ENCODE peak calls at places on chromosome 19, in six cellular contexts. H is H9, Q is IMR-90, B is H1, O is mesenchymal stem cell, J is trophoblast cell. Y is an unnamed sample.

GRCh38 chr19:13381827-13382632 is 124.2 kb downstream of the CACNA1A start:
- DNase-seq in H (no peak), Q (peak), B (no peak), O (no peak), J (no peak), Y (no peak)

GRCh38 chr19:33809960-33810359 is 13.3 kb downstream of the KCTD15 start:
- DNase-seq in H (no peak), Q (peak), B (no peak), O (peak), J (no peak), Y (no peak)

GRCh38 chr19:43482193-43482592 is 16.8 kb upstream of the LYPD3 start:
- DNase-seq in H (no peak), Q (no peak), B (no peak), O (no peak), J (peak), Y (no peak)

GRCh38 chr19:5166262-5166661 is 174.3 kb downstream of the PTPRS start:
- DNase-seq in H (no peak), Q (peak), B (no peak), O (peak), J (no peak), Y (no peak)

GRCh38 chr19:49409441-49410029 is 13.7 kb downstream of the PTH2 start:
- DNase-seq in H (no peak), Q (no peak), B (no peak), O (no peak), J (no peak), Y (no peak)

GRCh38 chr19:7294571-7295212 is 478 bp upstream of the INSR start:
- DNase-seq in H (peak), Q (peak), B (peak), O (peak), J (peak), Y (peak)

GRCh38 chr19:35123573-35123972 is 8.0 kb downstream of the FXYD3 start:
- DNase-seq in H (no peak), Q (no peak), B (no peak), O (no peak), J (no peak), Y (no peak)

GRCh38 chr19:8451377-8451776 is 6.6 kb downstream of the HNRNPM start:
- DNase-seq in H (no peak), Q (no peak), B (no peak), O (no peak), J (no peak), Y (no peak)

GRCh38 chr19:19386373-19386869 is 19.1 kb upstream of the GATAD2A start:
- DNase-seq in H (no peak), Q (no peak), B (peak), O (no peak), J (no peak), Y (no peak)

GRCh38 chr19:32686847-32687450 is 4.7 kb upstream of the NUDT19 start:
- DNase-seq in H (no peak), Q (no peak), B (no peak), O (no peak), J (no peak), Y (no peak)

GRCh38 chr19:23554548-23554947 is 132.5 kb downstream of the ZNF675 start:
- DNase-seq in H (no peak), Q (no peak), B (no peak), O (no peak), J (peak), Y (no peak)

GRCh38 chr19:51372649-51373504 is at the start of gene NKG7:
- DNase-seq in H (no peak), Q (no peak), B (no peak), O (no peak), J (no peak), Y (no peak)

GRCh38 chr19:21328885-21329605 is at the start of gene ZNF708:
- DNase-seq in H (peak), Q (peak), B (peak), O (peak), J (peak), Y (peak)
- H3K4ac ChIP-seq in H (peak), Q (peak), B (no peak), O (peak), J (peak), Y (no peak)

GRCh38 chr19:3025516-3025890 is 3.6 kb downstream of the TLE2 start:
- DNase-seq in H (no peak), Q (no peak), B (no peak), O (no peak), J (no peak), Y (no peak)
- H3K14ac ChIP-seq in H (peak), Q (no peak), B (no peak), O (no peak), J (no peak), Y (no peak)

DNA sequence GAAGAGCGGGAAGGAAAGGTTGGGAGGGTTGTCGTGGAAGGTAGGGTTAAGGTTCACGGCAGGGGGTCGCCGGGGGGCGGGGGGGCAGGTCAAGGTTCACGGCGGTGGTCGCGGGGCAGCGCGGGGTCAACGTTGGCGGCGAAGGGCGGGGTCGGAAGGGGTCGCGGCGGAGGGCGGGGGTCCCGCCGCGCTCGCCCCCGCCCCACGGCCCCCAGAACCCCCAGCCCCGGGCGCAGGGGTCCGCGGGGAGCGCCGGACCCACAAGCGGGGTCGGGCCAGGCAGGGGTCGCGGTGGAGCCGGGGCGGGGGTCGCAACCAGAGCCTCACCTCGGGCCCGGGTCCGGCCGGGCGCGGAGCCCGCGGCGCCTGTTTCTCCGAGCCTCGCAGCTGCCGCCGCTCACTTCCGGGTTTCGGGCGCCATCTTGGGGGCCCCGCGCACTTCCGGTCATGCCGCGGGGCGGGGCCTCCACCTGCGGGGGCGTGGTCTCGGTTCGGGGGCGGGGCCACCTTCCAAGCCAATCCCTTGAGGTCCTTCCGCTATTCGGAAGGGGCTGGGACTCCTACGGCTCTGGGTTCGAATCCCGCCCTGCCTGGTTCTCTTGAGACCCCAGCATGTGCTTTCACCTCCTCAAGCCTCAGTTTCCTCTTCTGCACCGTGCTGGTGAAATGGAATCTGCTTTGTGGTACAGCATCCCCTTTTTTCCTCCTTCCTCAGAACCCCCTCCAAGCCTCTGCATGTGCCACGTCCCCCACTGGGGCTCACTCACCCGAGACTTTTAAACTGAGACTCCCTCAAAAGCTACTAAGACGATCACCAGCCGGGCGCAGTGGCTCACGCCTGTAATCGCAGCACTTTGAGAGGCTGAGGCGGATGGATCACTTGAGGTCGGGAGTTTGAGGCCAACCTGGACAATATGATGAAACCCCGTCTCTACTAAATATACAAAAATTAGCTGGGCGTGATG is at the start of gene SBNO2:
- DNase-seq in H (peak), Q (peak), B (peak), O (peak), J (peak), Y (peak)
- H3K4ac ChIP-seq in H (no peak), Q (peak), B (peak), O (peak), J (peak), Y (peak)

GRCh38 chr19:15423130-15423529 is 4.3 kb upstream of the AKAP8L start:
- DNase-seq in H (no peak), Q (no peak), B (no peak), O (no peak), J (no peak), Y (no peak)

GRCh38 chr19:15421136-15421535 is 2.3 kb upstream of the AKAP8L start:
- DNase-seq in H (no peak), Q (peak), B (no peak), O (no peak), J (no peak), Y (no peak)

GRCh38 chr19:15424121-15424520 is 5.3 kb upstream of the AKAP8L start:
- DNase-seq in H (no peak), Q (no peak), B (no peak), O (no peak), J (no peak), Y (no peak)

GRCh38 chr19:15421726-15422260 is 3.0 kb upstream of the AKAP8L start:
- DNase-seq in H (no peak), Q (no peak), B (no peak), O (no peak), J (no peak), Y (no peak)

DNA sequence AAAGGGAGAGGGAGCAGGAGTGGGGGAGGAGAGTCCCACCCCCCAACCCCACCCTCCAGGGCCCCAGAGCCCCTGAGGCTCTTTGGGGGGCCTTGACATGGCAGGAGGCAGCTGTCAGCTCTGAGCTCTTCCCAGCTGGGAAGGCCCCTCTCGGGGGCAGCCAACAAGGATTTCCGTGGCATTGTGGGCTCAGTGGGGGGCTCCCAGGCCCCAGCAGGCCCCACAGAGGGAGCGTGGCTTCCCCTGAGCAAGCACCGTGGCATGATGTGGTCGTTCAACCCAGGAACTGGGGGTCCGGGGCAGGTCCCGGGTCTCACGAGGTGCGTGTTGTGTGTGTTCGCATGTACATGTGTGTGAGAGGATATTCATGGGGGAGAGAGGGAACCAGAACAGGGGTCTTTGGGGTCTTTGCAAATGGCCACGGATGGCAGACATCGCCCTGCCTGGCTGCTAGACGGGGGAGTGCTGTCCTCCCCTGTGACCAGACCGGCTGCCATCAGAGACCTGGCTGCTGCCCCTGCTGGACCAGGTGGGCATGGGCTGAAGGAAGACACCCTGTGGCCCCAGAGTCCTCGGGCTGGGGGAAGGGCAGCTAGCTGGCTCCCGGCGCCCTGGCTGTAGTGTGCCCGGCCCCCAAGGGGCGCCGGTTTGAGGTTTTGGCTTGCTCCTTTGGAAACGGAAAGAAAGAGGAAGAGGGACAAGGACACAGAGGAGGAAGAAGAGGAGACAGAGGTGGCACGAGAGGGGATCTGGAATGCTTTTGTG is 3.7 kb upstream of the AKAP8L start:
- DNase-seq in H (no peak), Q (no peak), B (no peak), O (no peak), J (no peak), Y (no peak)
- H3K14ac ChIP-seq in H (no peak), Q (no peak), B (no peak), O (no peak), J (no peak), Y (no peak)

GRCh38 chr19:36573020-36573947 is at the start of gene ZNF529:
- DNase-seq in H (peak), Q (peak), B (peak), O (peak), J (peak), Y (peak)
- H3K4ac ChIP-seq in H (no peak), Q (peak), B (peak), O (peak), J (peak), Y (no peak)

GRCh38 chr19:10549733-10550132 is 6.0 kb downstream of the ATG4D start:
- DNase-seq in H (no peak), Q (no peak), B (no peak), O (no peak), J (no peak), Y (no peak)
- H3K14ac ChIP-seq in H (no peak), Q (no peak), B (no peak), O (no peak), J (no peak), Y (no peak)

GRCh38 chr19:40739871-40740703 is 10.2 kb downstream of the ACTMAP start:
- DNase-seq in H (no peak), Q (no peak), B (no peak), O (no peak), J (no peak), Y (no peak)

GRCh38 chr19:40742477-40742876 is 7.8 kb downstream of the ACTMAP start:
- DNase-seq in H (no peak), Q (no peak), B (no peak), O (no peak), J (no peak), Y (no peak)

GRCh38 chr19:40739030-40739839 is 11.0 kb downstream of the ACTMAP start:
- DNase-seq in H (no peak), Q (no peak), B (no peak), O (no peak), J (no peak), Y (no peak)

GRCh38 chr19:40741527-40742390 is 8.5 kb downstream of the ACTMAP start:
- DNase-seq in H (no peak), Q (no peak), B (no peak), O (no peak), J (no peak), Y (no peak)

GRCh38 chr19:40740747-40741146 is 9.5 kb downstream of the ACTMAP start:
- DNase-seq in H (no peak), Q (no peak), B (no peak), O (no peak), J (no peak), Y (no peak)
- H3K4ac ChIP-seq in H (no peak), Q (no peak), B (no peak), O (no peak), J (no peak), Y (no peak)

GRCh38 chr19:54421521-54421920 is 6.3 kb downstream of the TTYH1 start:
- DNase-seq in H (no peak), Q (no peak), B (no peak), O (no peak), J (no peak), Y (no peak)

GRCh38 chr19:54418930-54419800 is 3.9 kb downstream of the TTYH1 start:
- DNase-seq in H (no peak), Q (no peak), B (peak), O (no peak), J (no peak), Y (no peak)

GRCh38 chr19:54421169-54421516 is 5.9 kb downstream of the TTYH1 start:
- DNase-seq in H (no peak), Q (no peak), B (no peak), O (no peak), J (no peak), Y (no peak)

GRCh38 chr19:54420383-54421168 is 5.3 kb downstream of the TTYH1 start:
- DNase-seq in H (peak), Q (no peak), B (peak), O (no peak), J (no peak), Y (peak)

DNA sequence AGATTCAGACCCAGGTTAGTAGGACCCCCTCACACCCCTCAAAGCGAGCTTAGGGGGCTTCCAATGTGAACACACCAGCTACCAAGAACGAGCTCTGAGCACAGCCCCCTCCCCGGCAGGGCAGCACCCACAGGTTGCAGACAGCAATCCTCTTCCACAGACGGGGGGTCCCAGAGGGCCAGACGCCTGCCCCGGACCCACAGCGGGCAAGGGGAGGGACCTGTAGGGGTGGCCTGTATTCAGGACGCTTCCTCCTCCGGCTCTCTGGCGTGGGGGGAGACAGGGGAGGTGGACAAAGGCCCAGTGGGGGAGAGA is 4.8 kb downstream of the TTYH1 start:
- DNase-seq in H (no peak), Q (no peak), B (peak), O (no peak), J (no peak), Y (no peak)
- H3K14ac ChIP-seq in H (peak), Q (no peak), B (no peak), O (no peak), J (no peak), Y (no peak)

DNA sequence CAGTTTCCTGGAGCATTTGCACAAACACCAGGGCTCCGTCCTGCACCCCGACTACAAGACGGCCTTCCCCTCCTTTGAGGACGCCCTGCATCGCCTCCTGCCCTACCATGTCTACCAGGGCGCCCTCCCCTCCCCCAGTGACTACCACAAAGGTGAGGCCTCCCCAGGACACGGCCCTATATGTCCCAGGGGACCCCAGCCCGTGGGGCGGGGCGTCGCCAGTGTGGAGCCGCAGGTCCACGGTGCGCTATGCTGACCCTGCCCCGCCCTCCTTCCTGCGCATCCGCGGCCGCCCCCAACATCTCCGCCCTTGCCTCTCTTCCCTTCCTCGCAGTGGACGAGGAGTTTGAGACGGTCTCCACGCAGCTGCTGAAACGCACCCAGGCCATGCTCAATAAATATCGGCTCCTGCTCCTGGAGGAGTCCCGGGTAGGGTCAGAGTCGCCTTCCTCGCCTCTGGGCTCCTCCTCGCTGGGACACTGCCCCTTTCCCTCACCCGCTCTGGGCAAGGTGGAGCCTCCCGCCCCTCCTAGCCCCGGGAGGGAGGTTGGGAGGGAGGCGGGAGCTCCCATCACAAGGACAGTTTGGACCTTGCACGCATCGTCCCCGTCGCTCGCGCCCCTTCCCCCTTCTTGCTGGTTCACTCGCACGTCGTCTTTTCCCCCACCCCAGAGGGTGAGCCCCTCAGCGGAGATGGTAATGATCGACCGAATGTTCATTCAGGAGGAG is 14.4 kb upstream of the EHD2 start:
- DNase-seq in H (no peak), Q (no peak), B (no peak), O (no peak), J (no peak), Y (no peak)
- H3K4ac ChIP-seq in H (no peak), Q (no peak), B (no peak), O (no peak), J (no peak), Y (no peak)

DNA sequence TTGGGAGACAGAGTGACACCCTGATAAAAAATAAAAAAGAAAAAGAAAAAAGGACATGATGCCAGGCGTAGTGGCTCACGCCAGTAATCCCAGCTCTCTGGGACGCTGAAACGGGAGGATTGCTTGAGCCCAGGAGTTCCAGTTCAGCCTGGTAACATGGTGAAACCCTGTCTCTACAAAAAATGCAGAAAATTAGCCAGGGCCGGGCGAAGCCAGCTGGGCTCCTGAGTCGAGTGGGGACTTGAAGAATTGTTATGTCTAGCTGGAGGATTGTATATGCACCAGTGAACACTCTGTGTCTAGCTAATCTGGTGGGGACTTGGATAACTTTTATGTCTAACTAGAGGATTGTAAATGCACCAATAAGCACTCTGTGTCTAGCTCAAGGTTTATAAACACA is 32.3 kb downstream of the TMPRSS9 start:
- DNase-seq in H (no peak), Q (no peak), B (no peak), O (no peak), J (no peak), Y (no peak)
- H3K14ac ChIP-seq in H (no peak), Q (no peak), B (no peak), O (no peak), J (no peak), Y (no peak)